ENCODE peak calls at places on chromosomes 12 and 14, in five cellular contexts. One of them, this sample, is unnamed.

GRCh38 chr14:71103662-71104484 is 196.6 kb downstream of the PCNX1 start:
- DNase-seq in kidney: no peak
- DNase-seq in esophagus muscularis mucosa: no peak
- DNase-seq in cardiac muscle cell: peak; percentile 72
- DNase-seq in heart left ventricle: no peak
- DNase-seq in this sample: no peak

GRCh38 chr14:59225281-59225680 is 36.8 kb downstream of the DAAM1 start:
- DNase-seq in kidney: no peak
- DNase-seq in esophagus muscularis mucosa: no peak
- DNase-seq in cardiac muscle cell: no peak
- DNase-seq in heart left ventricle: no peak
- DNase-seq in this sample: no peak

GRCh38 chr14:39232554-39233415 is 930 bp upstream of the MIA2 start:
- DNase-seq in kidney: no peak
- DNase-seq in esophagus muscularis mucosa: no peak
- DNase-seq in cardiac muscle cell: no peak
- DNase-seq in heart left ventricle: no peak
- DNase-seq in this sample: no peak

GRCh38 chr12:128387811-128388422 is 120.9 kb downstream of the TMEM132C start:
- DNase-seq in kidney: no peak
- DNase-seq in esophagus muscularis mucosa: no peak
- DNase-seq in cardiac muscle cell: peak; percentile 80
- DNase-seq in heart left ventricle: peak; percentile 34
- DNase-seq in this sample: no peak

GRCh38 chr14:96083667-96084320 is 44.6 kb downstream of the C14orf132 start:
- DNase-seq in kidney: no peak
- DNase-seq in esophagus muscularis mucosa: no peak
- DNase-seq in cardiac muscle cell: no peak
- DNase-seq in heart left ventricle: no peak
- DNase-seq in this sample: peak; percentile 78

GRCh38 chr12:113591480-113591971 is 119.9 kb upstream of the LHX5 start:
- DNase-seq in kidney: no peak
- DNase-seq in esophagus muscularis mucosa: no peak
- DNase-seq in cardiac muscle cell: peak; percentile 56
- DNase-seq in heart left ventricle: no peak
- DNase-seq in this sample: no peak

GRCh38 chr12:89345830-89346740 is 6.2 kb downstream of the DUSP6 start:
- DNase-seq in kidney: no peak
- DNase-seq in esophagus muscularis mucosa: no peak
- DNase-seq in cardiac muscle cell: peak; percentile 50
- DNase-seq in heart left ventricle: peak; percentile 70
- DNase-seq in this sample: no peak

GRCh38 chr14:38608244-38608643 is 352.4 kb upstream of the CLEC14A start:
- DNase-seq in kidney: no peak
- DNase-seq in esophagus muscularis mucosa: no peak
- DNase-seq in cardiac muscle cell: no peak
- DNase-seq in heart left ventricle: no peak
- DNase-seq in this sample: no peak

GRCh38 chr12:19236656-19237055 is 107.1 kb downstream of the PLEKHA5 start:
- DNase-seq in kidney: no peak
- DNase-seq in esophagus muscularis mucosa: no peak
- DNase-seq in cardiac muscle cell: no peak
- DNase-seq in heart left ventricle: peak; percentile 29
- DNase-seq in this sample: no peak

GRCh38 chr12:52837341-52837741 is 3.2 kb upstream of the KRT79 start:
- DNase-seq in kidney: no peak
- DNase-seq in esophagus muscularis mucosa: no peak
- DNase-seq in cardiac muscle cell: no peak
- DNase-seq in heart left ventricle: no peak
- DNase-seq in this sample: no peak

GRCh38 chr12:29088611-29089219 is 60.4 kb upstream of the FAR2 start:
- DNase-seq in kidney: no peak
- DNase-seq in esophagus muscularis mucosa: no peak
- DNase-seq in cardiac muscle cell: no peak
- DNase-seq in heart left ventricle: no peak
- DNase-seq in this sample: no peak

GRCh38 chr14:23299558-23299957 is 3.1 kb downstream of the PPP1R3E start:
- DNase-seq in kidney: no peak
- DNase-seq in esophagus muscularis mucosa: no peak
- DNase-seq in cardiac muscle cell: peak; percentile 58
- DNase-seq in heart left ventricle: no peak
- DNase-seq in this sample: no peak

GRCh38 chr14:43621282-43621681 is 885.8 kb downstream of the FSCB start:
- DNase-seq in kidney: no peak
- DNase-seq in esophagus muscularis mucosa: no peak
- DNase-seq in cardiac muscle cell: no peak
- DNase-seq in heart left ventricle: no peak
- DNase-seq in this sample: no peak

GRCh38 chr12:123973552-123974341 is 732 bp downstream of the ZNF664 start:
- DNase-seq in kidney: peak; percentile 85
- DNase-seq in esophagus muscularis mucosa: peak; percentile 92
- DNase-seq in cardiac muscle cell: peak; percentile 73
- DNase-seq in heart left ventricle: peak; percentile 61
- DNase-seq in this sample: peak; percentile 68

GRCh38 chr14:84421611-84422010 is 1108.3 kb upstream of the FLRT2 start:
- DNase-seq in kidney: no peak
- DNase-seq in esophagus muscularis mucosa: no peak
- DNase-seq in cardiac muscle cell: no peak
- DNase-seq in heart left ventricle: no peak
- DNase-seq in this sample: no peak

GRCh38 chr12:111149299-111149698 is 219.6 kb downstream of the PHETA1 start:
- DNase-seq in kidney: no peak
- DNase-seq in esophagus muscularis mucosa: no peak
- DNase-seq in cardiac muscle cell: no peak
- DNase-seq in heart left ventricle: no peak
- DNase-seq in this sample: no peak

GRCh38 chr12:52351196-52352059 is 15.9 kb downstream of the KRT85 start:
- DNase-seq in kidney: no peak
- DNase-seq in esophagus muscularis mucosa: no peak
- DNase-seq in cardiac muscle cell: no peak
- DNase-seq in heart left ventricle: peak; percentile 62
- DNase-seq in this sample: no peak

GRCh38 chr12:107497231-107497630 is 188.4 kb upstream of the PWP1 start:
- DNase-seq in kidney: no peak
- DNase-seq in esophagus muscularis mucosa: no peak
- DNase-seq in cardiac muscle cell: no peak
- DNase-seq in heart left ventricle: no peak
- DNase-seq in this sample: no peak

GRCh38 chr12:58419182-58419760 is 477.9 kb downstream of the ATP23 start:
- DNase-seq in kidney: peak; percentile 48
- DNase-seq in esophagus muscularis mucosa: no peak
- DNase-seq in cardiac muscle cell: no peak
- DNase-seq in heart left ventricle: no peak
- DNase-seq in this sample: no peak

GRCh38 chr12:22169281-22169824 is 123.3 kb downstream of the CMAS start:
- DNase-seq in kidney: no peak
- DNase-seq in esophagus muscularis mucosa: no peak
- DNase-seq in cardiac muscle cell: no peak
- DNase-seq in heart left ventricle: no peak
- DNase-seq in this sample: no peak

GRCh38 chr12:96198970-96199369 is 4.8 kb downstream of the ELK3 start:
- DNase-seq in kidney: no peak
- DNase-seq in esophagus muscularis mucosa: no peak
- DNase-seq in cardiac muscle cell: no peak
- DNase-seq in heart left ventricle: no peak
- DNase-seq in this sample: no peak

GRCh38 chr12:49190317-49190716 is 1.4 kb upstream of the TUBA1A start:
- DNase-seq in kidney: no peak
- DNase-seq in esophagus muscularis mucosa: no peak
- DNase-seq in cardiac muscle cell: no peak
- DNase-seq in heart left ventricle: no peak
- DNase-seq in this sample: no peak

GRCh38 chr12:38132139-38132538 is 184.4 kb upstream of the ALG10B start:
- DNase-seq in kidney: no peak
- DNase-seq in esophagus muscularis mucosa: no peak
- DNase-seq in cardiac muscle cell: no peak
- DNase-seq in heart left ventricle: no peak
- DNase-seq in this sample: no peak

GRCh38 chr12:125403145-125403789 is 338.0 kb downstream of the AACS start:
- DNase-seq in kidney: no peak
- DNase-seq in esophagus muscularis mucosa: no peak
- DNase-seq in cardiac muscle cell: peak; percentile 64
- DNase-seq in heart left ventricle: no peak
- DNase-seq in this sample: no peak

GRCh38 chr14:100416921-100417451 is 93.8 kb downstream of the SLC25A47 start:
- DNase-seq in kidney: no peak
- DNase-seq in esophagus muscularis mucosa: no peak
- DNase-seq in cardiac muscle cell: no peak
- DNase-seq in heart left ventricle: no peak
- DNase-seq in this sample: no peak

GRCh38 chr12:3054993-3055711 is 22.0 kb upstream of the TSPAN9 start:
- DNase-seq in kidney: no peak
- DNase-seq in esophagus muscularis mucosa: no peak
- DNase-seq in cardiac muscle cell: no peak
- DNase-seq in heart left ventricle: no peak
- DNase-seq in this sample: no peak

GRCh38 chr14:104073764-104074163 is 11.7 kb upstream of the ASPG start:
- DNase-seq in kidney: no peak
- DNase-seq in esophagus muscularis mucosa: no peak
- DNase-seq in cardiac muscle cell: no peak
- DNase-seq in heart left ventricle: no peak
- DNase-seq in this sample: no peak

GRCh38 chr12:43730283-43730682 is 28.3 kb downstream of the PUS7L start:
- DNase-seq in kidney: no peak
- DNase-seq in esophagus muscularis mucosa: no peak
- DNase-seq in cardiac muscle cell: no peak
- DNase-seq in heart left ventricle: no peak
- DNase-seq in this sample: no peak

GRCh38 chr12:43728698-43729097 is 29.9 kb downstream of the PUS7L start:
- DNase-seq in kidney: no peak
- DNase-seq in esophagus muscularis mucosa: no peak
- DNase-seq in cardiac muscle cell: no peak
- DNase-seq in heart left ventricle: no peak
- DNase-seq in this sample: no peak

GRCh38 chr12:43722621-43723020 is 36.0 kb downstream of the PUS7L start:
- DNase-seq in kidney: no peak
- DNase-seq in esophagus muscularis mucosa: no peak
- DNase-seq in cardiac muscle cell: no peak
- DNase-seq in heart left ventricle: no peak
- DNase-seq in this sample: no peak

GRCh38 chr12:43723134-43723533 is 35.5 kb downstream of the PUS7L start:
- DNase-seq in kidney: no peak
- DNase-seq in esophagus muscularis mucosa: no peak
- DNase-seq in cardiac muscle cell: no peak
- DNase-seq in heart left ventricle: no peak
- DNase-seq in this sample: no peak

GRCh38 chr12:43728117-43728516 is 30.5 kb downstream of the PUS7L start:
- DNase-seq in kidney: no peak
- DNase-seq in esophagus muscularis mucosa: no peak
- DNase-seq in cardiac muscle cell: no peak
- DNase-seq in heart left ventricle: no peak
- DNase-seq in this sample: no peak
- TF ChIP-seq CTCF in kidney: no peak
- TF ChIP-seq CTCF in esophagus muscularis mucosa: no peak
- TF ChIP-seq CTCF in cardiac muscle cell: peak; percentile 25
- TF ChIP-seq CTCF in heart left ventricle: no peak
- TF ChIP-seq CTCF in this sample: peak; percentile 63

DNA sequence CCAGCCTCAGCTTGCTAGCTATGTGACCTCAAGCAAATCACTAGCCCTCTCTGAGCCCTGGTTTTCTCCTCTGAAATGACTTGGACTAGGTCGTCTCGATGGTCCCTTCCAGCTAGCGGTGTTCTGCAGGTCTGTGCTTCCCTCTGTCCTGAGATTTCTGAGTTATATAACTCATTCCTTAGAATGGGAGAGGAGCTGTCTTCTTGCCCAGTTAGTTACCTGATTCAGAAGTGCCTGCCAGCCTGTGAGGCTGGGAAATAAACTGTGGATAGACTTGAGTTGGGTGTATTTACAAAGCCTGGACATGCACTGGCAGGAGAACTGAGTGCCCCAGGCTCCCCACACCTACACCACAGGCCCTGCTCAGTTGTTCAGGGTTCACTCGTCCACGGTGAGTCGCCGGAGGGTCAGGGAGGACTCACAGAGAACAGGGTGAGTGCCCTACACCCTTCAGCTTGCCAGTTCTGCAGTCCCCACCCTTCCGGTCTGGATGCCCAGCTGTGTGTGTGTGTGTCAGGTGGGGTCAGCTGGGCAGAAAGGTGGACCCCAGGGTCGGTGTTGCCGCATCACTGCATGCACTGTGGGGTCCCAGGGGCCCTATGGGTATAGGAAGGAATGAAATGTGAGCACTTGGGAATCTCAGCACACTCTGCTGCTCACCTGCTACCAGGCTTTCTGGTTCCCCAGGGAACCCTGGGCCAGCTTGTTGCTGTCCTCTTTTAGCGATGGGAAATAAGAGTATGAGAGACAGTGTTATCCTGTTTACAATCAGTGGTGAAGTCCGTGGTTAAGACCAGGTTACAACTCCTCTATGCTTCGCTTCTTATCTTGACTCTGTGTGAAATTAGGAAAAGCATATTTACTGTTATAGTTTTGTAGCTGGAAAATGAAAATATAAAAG is 348.2 kb downstream of the DPF3 start:
- DNase-seq in kidney: no peak
- DNase-seq in esophagus muscularis mucosa: no peak
- DNase-seq in cardiac muscle cell: no peak
- DNase-seq in heart left ventricle: no peak
- DNase-seq in this sample: no peak
- H3K4me1 ChIP-seq in kidney: no peaks in the 10 kb centered on the region
- H3K4me1 ChIP-seq in esophagus muscularis mucosa: peaks cover 10% of the 10 kb centered on the region
- H3K4me1 ChIP-seq in cardiac muscle cell: peaks cover 17% of the 10 kb centered on the region
- H3K4me1 ChIP-seq in heart left ventricle: peaks cover 8% of the 10 kb centered on the region
- H3K4me1 ChIP-seq in this sample: peaks cover 12% of the 10 kb centered on the region

DNA sequence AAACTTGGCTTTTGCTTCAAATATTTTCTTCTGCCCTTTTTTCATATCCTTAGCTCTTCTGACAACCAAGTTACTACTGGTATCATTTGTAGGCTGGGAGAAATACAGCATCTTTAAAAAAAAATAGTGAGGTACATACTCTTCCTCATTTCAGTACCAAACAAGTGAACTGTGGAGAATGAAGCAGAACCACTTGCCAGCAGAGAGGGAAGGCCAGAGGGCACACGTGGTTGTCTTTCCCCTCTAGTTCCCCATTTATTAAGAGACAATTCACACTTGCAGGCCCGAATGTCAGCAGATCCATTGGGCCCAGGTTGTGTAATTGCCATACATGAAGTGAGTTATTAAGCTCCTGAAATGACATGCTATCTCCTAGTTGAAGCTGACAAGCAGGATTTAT is 3.2 kb downstream of the SUSD6 start:
- DNase-seq in kidney: no peak
- DNase-seq in esophagus muscularis mucosa: no peak
- DNase-seq in cardiac muscle cell: no peak
- DNase-seq in heart left ventricle: peak; percentile 50
- DNase-seq in this sample: no peak
- H3K4me3 ChIP-seq in kidney: no peak overlapping the region
- H3K4me3 ChIP-seq in esophagus muscularis mucosa: peak overlapping the region; percentile 47
- H3K4me3 ChIP-seq in cardiac muscle cell: no peak overlapping the region
- H3K4me3 ChIP-seq in heart left ventricle: no peak overlapping the region
- H3K4me3 ChIP-seq in this sample: no peak overlapping the region

GRCh38 chr14:53365516-53366130 is 212.5 kb upstream of the DDHD1 start:
- DNase-seq in kidney: no peak
- DNase-seq in esophagus muscularis mucosa: no peak
- DNase-seq in cardiac muscle cell: no peak
- DNase-seq in heart left ventricle: no peak
- DNase-seq in this sample: no peak
- TF ChIP-seq CTCF in kidney: no peak
- TF ChIP-seq CTCF in esophagus muscularis mucosa: no peak
- TF ChIP-seq CTCF in cardiac muscle cell: no peak
- TF ChIP-seq CTCF in heart left ventricle: no peak
- TF ChIP-seq CTCF in this sample: no peak

This sample was measured in RWPE2.